ENCODE peak calls at places on chromosomes 7 and 10, in seven cellular contexts. G is ovary, Q is transverse colon, Z is A549, F is stomach, H is HepG2, O is K562. S is an unnamed sample. For H3K4me1, the result is how much of the 10 kb centered on the place peaks cover.

GRCh38 chr7:138934861-138935260 is 46.3 kb downstream of the KIAA1549 start:
- DNase-seq in G (no peak), Q (no peak), Z (no peak), F (no peak), H (peak), O (no peak), S (no peak)

GRCh38 chr7:69813637-69814240 is 215.5 kb downstream of the AUTS2 start:
- DNase-seq in G (no peak), Q (no peak), Z (no peak), F (no peak), H (no peak), O (no peak), S (no peak)

GRCh38 chr7:120452665-120453064 is 179.7 kb downstream of the KCND2 start:
- DNase-seq in G (no peak), Q (no peak), Z (no peak), F (no peak), H (no peak), O (no peak), S (no peak)

GRCh38 chr7:50182734-50183133 is 89.7 kb upstream of the ZPBP start:
- DNase-seq in G (no peak), Q (no peak), Z (no peak), F (no peak), H (no peak), O (no peak), S (no peak)

GRCh38 chr7:135716677-135717238 is 11.2 kb downstream of the SLC13A4 start:
- DNase-seq in G (no peak), Q (no peak), Z (no peak), F (no peak), H (no peak), O (no peak), S (no peak)

GRCh38 chr10:60573342-60573741 is 183.7 kb upstream of the ANK3 start:
- DNase-seq in G (no peak), Q (no peak), Z (no peak), F (no peak), H (no peak), O (no peak), S (no peak)

GRCh38 chr10:101617102-101617823 is 29.1 kb downstream of the DPCD start:
- DNase-seq in G (no peak), Q (no peak), Z (peak), F (no peak), H (no peak), O (no peak), S (no peak)

GRCh38 chr7:16657656-16658279 is 11.8 kb downstream of the BZW2 start:
- DNase-seq in G (no peak), Q (peak), Z (peak), F (no peak), H (no peak), O (peak), S (no peak)

GRCh38 chr10:15739437-15739970 is 19.8 kb upstream of the ITGA8 start:
- DNase-seq in G (no peak), Q (no peak), Z (no peak), F (no peak), H (no peak), O (no peak), S (no peak)

GRCh38 chr10:78247821-78248220 is 214.2 kb downstream of the RPS24 start:
- DNase-seq in G (no peak), Q (no peak), Z (no peak), F (no peak), H (no peak), O (no peak), S (no peak)

GRCh38 chr7:18552943-18553584 is 57.5 kb downstream of the HDAC9 start:
- DNase-seq in G (no peak), Q (no peak), Z (no peak), F (no peak), H (no peak), O (no peak), S (no peak)

GRCh38 chr7:98826811-98827231 is 43.0 kb downstream of the TMEM130 start:
- DNase-seq in G (peak), Q (no peak), Z (no peak), F (peak), H (no peak), O (no peak), S (no peak)

GRCh38 chr7:28862876-28863275 is 95.3 kb downstream of the TRIL start:
- DNase-seq in G (no peak), Q (no peak), Z (no peak), F (no peak), H (no peak), O (no peak), S (no peak)

GRCh38 chr10:33800545-33800944 is 466.1 kb upstream of the NRP1 start:
- DNase-seq in G (no peak), Q (no peak), Z (no peak), F (no peak), H (peak), O (no peak), S (no peak)

GRCh38 chr10:131554821-131555220 is 243.3 kb upstream of the TCERG1L start:
- DNase-seq in G (no peak), Q (no peak), Z (no peak), F (peak), H (no peak), O (no peak), S (no peak)

GRCh38 chr10:356452-356851 is 221.2 kb downstream of the ZMYND11 start:
- DNase-seq in G (no peak), Q (no peak), Z (no peak), F (no peak), H (no peak), O (no peak), S (no peak)

GRCh38 chr10:79502561-79503309 is 9.6 kb upstream of the EIF5AL1 start:
- DNase-seq in G (peak), Q (no peak), Z (no peak), F (no peak), H (peak), O (peak), S (no peak)

GRCh38 chr10:132897516-132898381 is 44.6 kb downstream of the CFAP46 start:
- DNase-seq in G (no peak), Q (no peak), Z (no peak), F (no peak), H (no peak), O (no peak), S (peak)

GRCh38 chr10:29239569-29240472 is 49.0 kb upstream of the LYZL1 start:
- DNase-seq in G (no peak), Q (no peak), Z (peak), F (no peak), H (peak), O (peak), S (no peak)

GRCh38 chr7:24115661-24116060 is 168.3 kb upstream of the NPY start:
- DNase-seq in G (no peak), Q (no peak), Z (no peak), F (no peak), H (no peak), O (no peak), S (no peak)

GRCh38 chr7:44631458-44632115 is 25.2 kb downstream of the OGDH start:
- DNase-seq in G (no peak), Q (no peak), Z (no peak), F (no peak), H (no peak), O (no peak), S (no peak)

GRCh38 chr7:143263266-143264195 is at the start of gene GSTK1:
- DNase-seq in G (peak), Q (peak), Z (peak), F (peak), H (peak), O (peak), S (peak)

GRCh38 chr10:118851062-118852035 is 96.6 kb upstream of the CACUL1 start:
- DNase-seq in G (no peak), Q (no peak), Z (no peak), F (no peak), H (no peak), O (no peak), S (no peak)
- H3K4me1 ChIP-seq in G (under half), Q (under half), Z (under half), F (under half), H (under half), O (under half), S (under half)

GRCh38 chr7:6127129-6127490 is 95.9 kb downstream of the ANKRD61 start:
- DNase-seq in G (no peak), Q (no peak), Z (no peak), F (no peak), H (no peak), O (no peak), S (no peak)

GRCh38 chr7:6128205-6128604 is 97.0 kb downstream of the ANKRD61 start:
- DNase-seq in G (no peak), Q (no peak), Z (no peak), F (no peak), H (no peak), O (no peak), S (no peak)

GRCh38 chr7:6133249-6133648 is 102.1 kb downstream of the ANKRD61 start:
- DNase-seq in G (no peak), Q (no peak), Z (no peak), F (no peak), H (no peak), O (no peak), S (no peak)

DNA sequence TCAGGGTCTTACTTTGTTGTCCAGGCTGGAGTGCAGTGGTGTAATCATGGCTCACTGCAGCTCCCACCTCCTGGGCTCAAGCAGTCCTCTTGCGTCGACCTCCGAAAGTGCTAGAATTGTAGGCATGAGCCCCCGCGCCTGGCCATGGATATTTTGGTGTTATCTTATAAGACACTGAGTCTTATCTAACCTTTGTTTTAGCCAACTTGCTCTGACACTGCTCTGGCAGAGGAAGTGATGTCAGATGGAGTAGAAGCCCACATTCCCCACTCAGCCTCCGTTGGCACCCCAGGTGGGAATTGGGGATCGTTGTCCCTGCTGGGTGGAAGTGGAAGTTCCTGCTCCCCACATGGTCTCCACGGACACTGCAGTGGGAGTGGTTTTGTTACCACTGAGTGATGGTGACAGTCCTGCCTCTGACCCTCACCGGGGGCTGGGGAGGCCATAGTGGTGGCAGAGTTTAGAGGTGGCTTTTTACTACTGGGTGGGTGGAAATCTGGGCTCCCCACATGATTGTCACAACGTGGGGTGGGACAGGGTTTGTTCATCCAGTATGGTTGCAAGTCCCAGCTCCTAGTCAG is 98.9 kb downstream of the ANKRD61 start:
- DNase-seq in G (no peak), Q (no peak), Z (no peak), F (no peak), H (no peak), O (peak), S (no peak)
- TF ChIP-seq CTCF in G (no peak), Q (no peak), Z (no peak), F (no peak), H (no peak), O (peak), S (no peak)

GRCh38 chr10:18240185-18240882 is 100.1 kb downstream of the CACNB2 start:
- DNase-seq in G (no peak), Q (no peak), Z (no peak), F (no peak), H (no peak), O (no peak), S (peak)
- TF ChIP-seq EP300 in G (no peak), Q (no peak), Z (no peak), F (no peak), H (no peak), O (no peak), S (no peak)

GRCh38 chr10:31521432-31521831 is 202.4 kb downstream of the ZEB1 start:
- DNase-seq in G (no peak), Q (no peak), Z (no peak), F (no peak), H (peak), O (no peak), S (no peak)
- H3K4me1 ChIP-seq in G (under half), Q (under half), Z (under half), F (under half), H (under half), O (under half), S (under half)

GRCh38 chr10:115711306-115711705 is 561.7 kb downstream of the GFRA1 start:
- DNase-seq in G (no peak), Q (no peak), Z (no peak), F (no peak), H (no peak), O (no peak), S (no peak)

GRCh38 chr10:115710136-115710535 is 562.9 kb downstream of the GFRA1 start:
- DNase-seq in G (no peak), Q (no peak), Z (no peak), F (no peak), H (no peak), O (no peak), S (no peak)

GRCh38 chr10:115706482-115707076 is 566.4 kb downstream of the GFRA1 start:
- DNase-seq in G (no peak), Q (no peak), Z (no peak), F (no peak), H (peak), O (peak), S (no peak)
- TF ChIP-seq CTCF in G (no peak), Q (peak), Z (peak), F (no peak), H (peak), O (no peak), S (peak)

DNA sequence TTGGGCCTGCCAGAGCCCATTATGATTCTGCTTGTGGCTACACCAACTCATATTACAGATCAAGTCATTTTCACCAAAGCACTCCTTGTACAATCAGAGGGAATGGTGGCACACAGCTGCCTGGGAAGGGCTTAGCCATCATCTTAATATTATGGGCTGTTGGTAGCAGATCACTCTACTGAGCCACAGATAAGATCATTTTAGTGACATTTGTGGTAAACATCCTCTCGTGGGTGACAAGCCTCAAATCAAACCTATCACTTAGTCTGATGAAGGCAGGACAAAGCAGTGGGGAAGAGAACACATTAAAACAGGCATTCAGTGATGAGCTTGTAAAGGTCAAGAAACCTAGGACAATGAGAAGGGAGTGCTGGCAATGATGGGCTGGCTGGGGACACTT is 137.6 kb upstream of the WDR11 start:
- DNase-seq in G (no peak), Q (no peak), Z (no peak), F (no peak), H (no peak), O (no peak), S (no peak)
- TF ChIP-seq EP300 in G (no peak), Q (no peak), Z (no peak), F (no peak), H (no peak), O (no peak), S (no peak)

GRCh38 chr7:122311280-122311679 is 6.7 kb upstream of the FEZF1 start:
- DNase-seq in G (no peak), Q (no peak), Z (no peak), F (no peak), H (no peak), O (no peak), S (no peak)
- H3K4me1 ChIP-seq in G (under half), Q (under half), Z (under half), F (under half), H (under half), O (under half), S (half or more)